ENCODE peak calls at places on chromosomes 12 and 14, in four cellular contexts. W, F, C and I are unnamed samples.

GRCh38 chr14:93944348-93945069 is 17.4 kb downstream of the FAM181A start:
- DNase-seq in W (no peak), F (no peak), C (no peak), I (no peak)

GRCh38 chr14:58712357-58712756 is 74.6 kb downstream of the DACT1 start:
- DNase-seq in W (no peak), F (no peak), C (no peak), I (peak)

GRCh38 chr12:92778525-92778924 is 75.7 kb downstream of the PLEKHG7 start:
- DNase-seq in W (no peak), F (no peak), C (no peak), I (no peak)

GRCh38 chr12:111298583-111299436 is 70.1 kb downstream of the PHETA1 start:
- DNase-seq in W (peak), F (no peak), C (peak), I (peak)

GRCh38 chr14:31133133-31133532 is 74.5 kb downstream of the HECTD1 start:
- DNase-seq in W (no peak), F (no peak), C (no peak), I (no peak)

GRCh38 chr12:111777345-111778045 is 10.8 kb downstream of the ALDH2 start:
- DNase-seq in W (no peak), F (no peak), C (peak), I (no peak)

GRCh38 chr12:104667139-104667538 is 210.4 kb downstream of the CHST11 start:
- DNase-seq in W (no peak), F (no peak), C (no peak), I (no peak)

GRCh38 chr12:8078400-8078799 is 3.7 kb upstream of the NECAP1 start:
- DNase-seq in W (peak), F (no peak), C (no peak), I (no peak)

GRCh38 chr14:82447586-82447985 is 913.9 kb upstream of the SEL1L start:
- DNase-seq in W (no peak), F (no peak), C (no peak), I (no peak)

GRCh38 chr14:61644185-61644584 is 51.1 kb upstream of the HIF1A start:
- DNase-seq in W (no peak), F (no peak), C (no peak), I (no peak)

GRCh38 chr12:14664434-14665023 is 31.9 kb downstream of the GUCY2C start:
- DNase-seq in W (no peak), F (no peak), C (peak), I (peak)
- TF ChIP-seq CREM in W (no peak), F (no peak), C (no peak), I (no peak)

DNA sequence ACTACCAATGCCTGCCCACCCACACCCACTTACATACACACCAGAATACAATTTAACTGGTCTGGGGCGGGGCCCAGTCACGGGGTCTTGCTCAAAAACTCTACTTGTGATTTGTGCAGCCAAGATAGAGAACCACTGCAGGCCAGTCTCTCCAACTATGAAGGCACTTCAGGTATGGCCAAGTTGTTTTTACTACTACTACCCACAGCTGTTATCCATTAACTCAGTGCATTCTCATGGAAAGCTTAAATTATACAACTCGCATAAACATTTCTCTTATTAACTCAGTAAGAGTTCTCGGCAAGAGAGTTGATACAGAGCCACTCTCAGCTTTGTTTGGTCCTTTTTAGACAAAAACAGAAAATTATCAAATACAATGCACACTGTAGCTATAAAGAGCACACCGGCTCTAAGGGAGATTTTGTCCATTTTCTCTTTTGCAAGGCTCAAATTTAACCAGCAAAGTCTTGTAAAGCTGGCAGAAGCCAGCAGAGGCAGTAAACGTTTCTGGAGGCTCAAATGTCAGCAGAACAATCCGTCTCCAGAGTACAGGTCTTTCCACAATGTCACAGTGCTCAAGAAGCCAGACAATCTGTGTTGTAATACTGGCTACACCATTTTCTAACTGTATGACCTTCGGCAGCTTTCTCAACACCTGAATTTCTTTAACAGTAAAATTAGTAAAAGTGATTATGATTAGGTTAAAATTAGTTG is 85.9 kb downstream of the PTGER2 start:
- DNase-seq in W (no peak), F (no peak), C (no peak), I (no peak)
- TF ChIP-seq CREM in W (no peak), F (no peak), C (no peak), I (no peak)

GRCh38 chr12:124766745-124767074 is 97.0 kb downstream of the SCARB1 start:
- DNase-seq in W (no peak), F (no peak), C (no peak), I (no peak)

GRCh38 chr12:124764451-124764850 is 99.2 kb downstream of the SCARB1 start:
- DNase-seq in W (peak), F (no peak), C (no peak), I (peak)

GRCh38 chr12:124763594-124763979 is 100.1 kb downstream of the SCARB1 start:
- DNase-seq in W (no peak), F (no peak), C (no peak), I (no peak)

GRCh38 chr12:124765571-124766489 is 97.8 kb downstream of the SCARB1 start:
- DNase-seq in W (no peak), F (no peak), C (no peak), I (no peak)

GRCh38 chr12:124764870-124765570 is 98.6 kb downstream of the SCARB1 start:
- DNase-seq in W (no peak), F (no peak), C (no peak), I (no peak)
- TF ChIP-seq CREM in W (no peak), F (no peak), C (no peak), I (no peak)

DNA sequence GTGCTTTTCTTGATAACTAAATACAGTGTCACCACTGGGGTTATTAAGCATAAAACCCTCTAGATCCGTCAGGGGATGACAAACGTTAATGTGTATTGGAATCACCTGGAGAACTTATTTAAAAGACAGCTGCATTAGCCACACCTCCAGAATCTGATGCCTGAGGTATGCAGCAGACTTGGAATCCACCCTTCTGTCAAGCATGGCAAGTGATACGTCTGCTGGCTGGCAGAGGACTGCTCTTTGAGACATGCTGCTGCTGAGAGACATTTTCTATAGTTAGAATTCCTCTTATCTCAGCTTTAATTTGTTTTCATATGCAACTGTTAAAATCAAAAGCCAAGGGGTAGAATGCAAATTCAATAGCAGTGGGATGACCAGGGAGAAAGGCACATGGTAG is 496.3 kb downstream of the NELL2 start:
- DNase-seq in W (no peak), F (no peak), C (no peak), I (no peak)
- TF ChIP-seq CREM in W (no peak), F (no peak), C (no peak), I (no peak)

GRCh38 chr12:40011775-40012129 is 94.1 kb downstream of the SLC2A13 start:
- DNase-seq in W (no peak), F (no peak), C (no peak), I (no peak)

GRCh38 chr12:40013847-40014246 is 92.0 kb downstream of the SLC2A13 start:
- DNase-seq in W (no peak), F (no peak), C (no peak), I (no peak)

GRCh38 chr12:40012709-40013108 is 93.2 kb downstream of the SLC2A13 start:
- DNase-seq in W (no peak), F (no peak), C (no peak), I (no peak)

GRCh38 chr12:40013292-40013691 is 92.6 kb downstream of the SLC2A13 start:
- DNase-seq in W (no peak), F (no peak), C (no peak), I (no peak)

DNA sequence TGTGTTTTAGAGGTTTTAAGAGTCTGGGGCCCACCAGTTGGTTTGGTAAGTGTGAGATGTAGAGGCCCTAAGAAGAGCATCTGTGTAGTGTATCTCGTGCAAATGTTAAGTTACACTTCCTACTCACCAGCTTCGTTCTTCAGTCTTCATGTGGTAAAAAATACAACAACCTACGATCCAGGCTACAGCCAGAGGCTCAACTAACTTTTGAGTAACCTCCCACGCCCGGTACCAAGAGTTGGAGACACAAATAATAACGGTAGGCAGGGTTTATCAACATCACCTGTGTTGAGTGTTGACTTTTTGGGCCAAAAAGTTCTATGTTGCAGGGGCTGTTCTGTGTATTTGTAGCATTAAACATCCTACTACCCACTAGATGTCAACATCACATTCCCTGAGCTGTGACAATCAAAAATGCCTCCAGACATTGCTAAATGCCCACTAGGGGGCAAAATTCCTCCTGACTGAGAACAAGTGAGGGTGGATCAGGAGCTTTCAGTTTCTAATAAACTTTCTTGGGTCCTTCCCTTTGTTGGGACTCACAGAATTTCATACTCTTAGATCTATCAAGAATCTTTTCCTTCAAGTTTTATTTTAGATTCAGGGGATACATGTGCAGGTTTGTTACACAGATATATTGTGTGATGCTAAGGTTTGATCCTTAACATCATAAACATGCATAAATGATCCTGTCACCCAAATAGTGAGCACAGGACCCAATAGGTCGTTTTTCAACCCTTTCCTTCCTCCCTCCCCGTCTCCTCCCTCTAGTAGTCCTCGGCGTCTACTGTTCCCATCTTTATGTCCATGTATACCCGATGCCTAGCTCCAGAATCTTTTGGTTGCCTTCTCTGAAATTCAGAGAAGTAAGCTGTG is 94.7 kb downstream of the SLC2A13 start:
- DNase-seq in W (peak), F (peak), C (peak), I (peak)
- TF ChIP-seq CREM in W (no peak), F (no peak), C (no peak), I (no peak)

GRCh38 chr12:4961311-4961710 is 51.6 kb downstream of the KCNA1 start:
- DNase-seq in W (no peak), F (no peak), C (no peak), I (no peak)
- TF ChIP-seq CREM in W (no peak), F (no peak), C (no peak), I (no peak)